ENCODE peak calls at places on chromosomes 7 and 10, in five cellular contexts. One of them, this sample, is unnamed.

GRCh38 chr7:130022115-130022514 is 29.1 kb downstream of the ZC3HC1 start:
- DNase-seq in kidney epithelial cell: no peak
- DNase-seq in upper lobe of left lung: no peak
- DNase-seq in brain microvascular endothelial cell: no peak
- DNase-seq in tibial artery: no peak
- DNase-seq in this sample: no peak

GRCh38 chr7:27424749-27425148 is 182.1 kb downstream of the EVX1 start:
- DNase-seq in kidney epithelial cell: no peak
- DNase-seq in upper lobe of left lung: no peak
- DNase-seq in brain microvascular endothelial cell: no peak
- DNase-seq in tibial artery: no peak
- DNase-seq in this sample: no peak

GRCh38 chr7:41878331-41879112 is 175.6 kb upstream of the INHBA start:
- DNase-seq in kidney epithelial cell: no peak
- DNase-seq in upper lobe of left lung: no peak
- DNase-seq in brain microvascular endothelial cell: no peak
- DNase-seq in tibial artery: no peak
- DNase-seq in this sample: no peak

GRCh38 chr10:89167915-89168314 is 39.2 kb downstream of the CH25H start:
- DNase-seq in kidney epithelial cell: no peak
- DNase-seq in upper lobe of left lung: no peak
- DNase-seq in brain microvascular endothelial cell: no peak
- DNase-seq in tibial artery: no peak
- DNase-seq in this sample: no peak

GRCh38 chr7:66576646-66577045 is 52.0 kb upstream of the KCTD7 start:
- DNase-seq in kidney epithelial cell: no peak
- DNase-seq in upper lobe of left lung: no peak
- DNase-seq in brain microvascular endothelial cell: no peak
- DNase-seq in tibial artery: no peak
- DNase-seq in this sample: no peak

GRCh38 chr10:120646738-120647427 is 189.9 kb downstream of the PLPP4 start:
- DNase-seq in kidney epithelial cell: no peak
- DNase-seq in upper lobe of left lung: no peak
- DNase-seq in brain microvascular endothelial cell: no peak
- DNase-seq in tibial artery: no peak
- DNase-seq in this sample: no peak

GRCh38 chr10:103854687-103855423 is 521 bp downstream of the SH3PXD2A start:
- DNase-seq in kidney epithelial cell: no peak
- DNase-seq in upper lobe of left lung: no peak
- DNase-seq in brain microvascular endothelial cell: no peak
- DNase-seq in tibial artery: peak; percentile 75
- DNase-seq in this sample: no peak

GRCh38 chr7:158130023-158130409 is 457.6 kb downstream of the PTPRN2 start:
- DNase-seq in kidney epithelial cell: no peak
- DNase-seq in upper lobe of left lung: no peak
- DNase-seq in brain microvascular endothelial cell: no peak
- DNase-seq in tibial artery: peak; percentile 6
- DNase-seq in this sample: no peak

GRCh38 chr7:137755846-137756685 is 90.7 kb downstream of the DGKI start:
- DNase-seq in kidney epithelial cell: peak; percentile 31
- DNase-seq in upper lobe of left lung: no peak
- DNase-seq in brain microvascular endothelial cell: no peak
- DNase-seq in tibial artery: no peak
- DNase-seq in this sample: no peak

GRCh38 chr7:37728747-37729146 is 45.2 kb downstream of the GPR141 start:
- DNase-seq in kidney epithelial cell: no peak
- DNase-seq in upper lobe of left lung: no peak
- DNase-seq in brain microvascular endothelial cell: no peak
- DNase-seq in tibial artery: no peak
- DNase-seq in this sample: no peak

GRCh38 chr7:122886357-122887081 is at the start of gene CADPS2:
- DNase-seq in kidney epithelial cell: peak; percentile 42
- DNase-seq in upper lobe of left lung: peak; percentile 91
- DNase-seq in brain microvascular endothelial cell: peak; percentile 89
- DNase-seq in tibial artery: peak; percentile 91
- DNase-seq in this sample: peak; percentile 68

GRCh38 chr7:2698581-2699288 is 10.7 kb downstream of the AMZ1 start:
- DNase-seq in kidney epithelial cell: no peak
- DNase-seq in upper lobe of left lung: no peak
- DNase-seq in brain microvascular endothelial cell: no peak
- DNase-seq in tibial artery: no peak
- DNase-seq in this sample: no peak

GRCh38 chr10:33746878-33747277 is 412.4 kb upstream of the NRP1 start:
- DNase-seq in kidney epithelial cell: no peak
- DNase-seq in upper lobe of left lung: no peak
- DNase-seq in brain microvascular endothelial cell: peak; percentile 70
- DNase-seq in tibial artery: no peak
- DNase-seq in this sample: peak; percentile 28

GRCh38 chr10:107814865-107815487 is 650.5 kb upstream of the SORCS1 start:
- DNase-seq in kidney epithelial cell: peak; percentile 34
- DNase-seq in upper lobe of left lung: peak; percentile 32
- DNase-seq in brain microvascular endothelial cell: peak; percentile 12
- DNase-seq in tibial artery: no peak
- DNase-seq in this sample: peak; percentile 22
- TF ChIP-seq CTCF in kidney epithelial cell: peak; percentile 86
- TF ChIP-seq CTCF in upper lobe of left lung: peak; percentile 52
- TF ChIP-seq CTCF in brain microvascular endothelial cell: peak; percentile 80
- TF ChIP-seq CTCF in tibial artery: no peak
- TF ChIP-seq CTCF in this sample: peak; percentile 65

GRCh38 chr7:140641532-140642191 is 1.0 kb upstream of the DENND2A start:
- DNase-seq in kidney epithelial cell: no peak
- DNase-seq in upper lobe of left lung: no peak
- DNase-seq in brain microvascular endothelial cell: no peak
- DNase-seq in tibial artery: peak; percentile 47
- DNase-seq in this sample: no peak
- H3K4me3 ChIP-seq in kidney epithelial cell: peak overlapping the region; percentile 84
- H3K4me3 ChIP-seq in upper lobe of left lung: no peak overlapping the region
- H3K4me3 ChIP-seq in brain microvascular endothelial cell: peak overlapping the region; percentile 68
- H3K4me3 ChIP-seq in tibial artery: no peak overlapping the region
- H3K4me3 ChIP-seq in this sample: peak overlapping the region; percentile 86

GRCh38 chr7:77293046-77293445 is 93.4 kb upstream of the FGL2 start:
- DNase-seq in kidney epithelial cell: no peak
- DNase-seq in upper lobe of left lung: no peak
- DNase-seq in brain microvascular endothelial cell: no peak
- DNase-seq in tibial artery: no peak
- DNase-seq in this sample: no peak
- TF ChIP-seq CTCF in kidney epithelial cell: no peak
- TF ChIP-seq CTCF in upper lobe of left lung: no peak
- TF ChIP-seq CTCF in brain microvascular endothelial cell: no peak
- TF ChIP-seq CTCF in tibial artery: no peak
- TF ChIP-seq CTCF in this sample: no peak

GRCh38 chr7:111049971-111050680 is 40.8 kb upstream of the LRRN3 start:
- DNase-seq in kidney epithelial cell: no peak
- DNase-seq in upper lobe of left lung: no peak
- DNase-seq in brain microvascular endothelial cell: no peak
- DNase-seq in tibial artery: no peak
- DNase-seq in this sample: no peak
- H3K4me3 ChIP-seq in kidney epithelial cell: no peak overlapping the region
- H3K4me3 ChIP-seq in upper lobe of left lung: no peak overlapping the region
- H3K4me3 ChIP-seq in brain microvascular endothelial cell: no peak overlapping the region
- H3K4me3 ChIP-seq in tibial artery: no peak overlapping the region
- H3K4me3 ChIP-seq in this sample: no peak overlapping the region

GRCh38 chr7:132137681-132138080 is 438.6 kb downstream of the PLXNA4 start:
- DNase-seq in kidney epithelial cell: no peak
- DNase-seq in upper lobe of left lung: no peak
- DNase-seq in brain microvascular endothelial cell: no peak
- DNase-seq in tibial artery: no peak
- DNase-seq in this sample: no peak

GRCh38 chr7:132142006-132142405 is 434.3 kb downstream of the PLXNA4 start:
- DNase-seq in kidney epithelial cell: no peak
- DNase-seq in upper lobe of left lung: no peak
- DNase-seq in brain microvascular endothelial cell: no peak
- DNase-seq in tibial artery: no peak
- DNase-seq in this sample: no peak

GRCh38 chr7:132138817-132139216 is 437.5 kb downstream of the PLXNA4 start:
- DNase-seq in kidney epithelial cell: peak; percentile 31
- DNase-seq in upper lobe of left lung: no peak
- DNase-seq in brain microvascular endothelial cell: no peak
- DNase-seq in tibial artery: no peak
- DNase-seq in this sample: no peak

GRCh38 chr7:132140341-132140740 is 435.9 kb downstream of the PLXNA4 start:
- DNase-seq in kidney epithelial cell: no peak
- DNase-seq in upper lobe of left lung: no peak
- DNase-seq in brain microvascular endothelial cell: no peak
- DNase-seq in tibial artery: no peak
- DNase-seq in this sample: no peak

DNA sequence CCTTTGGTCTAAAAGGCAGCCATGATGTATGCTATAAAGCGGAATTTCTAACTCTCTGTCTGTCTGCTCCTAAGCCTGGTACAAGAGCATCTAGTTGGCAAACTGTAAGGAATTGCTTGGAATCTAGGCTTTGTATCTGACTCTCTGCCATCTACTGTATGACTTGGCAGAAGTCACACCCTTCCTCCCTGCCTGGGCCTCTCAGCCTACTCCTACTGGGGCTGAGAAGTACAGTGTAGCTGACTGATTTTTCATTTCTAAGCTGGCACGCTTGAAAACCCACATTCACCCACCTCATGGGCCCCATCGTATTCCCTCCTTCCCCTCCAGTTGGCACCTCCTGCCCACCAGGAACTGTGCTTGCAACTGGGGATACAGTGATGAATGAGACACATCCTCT is 435.2 kb downstream of the PLXNA4 start:
- DNase-seq in kidney epithelial cell: no peak
- DNase-seq in upper lobe of left lung: no peak
- DNase-seq in brain microvascular endothelial cell: no peak
- DNase-seq in tibial artery: no peak
- DNase-seq in this sample: no peak
- TF ChIP-seq CTCF in kidney epithelial cell: no peak
- TF ChIP-seq CTCF in upper lobe of left lung: no peak
- TF ChIP-seq CTCF in brain microvascular endothelial cell: no peak
- TF ChIP-seq CTCF in tibial artery: no peak
- TF ChIP-seq CTCF in this sample: no peak

GRCh38 chr10:21497177-21497807 is 28.2 kb downstream of the SKIDA1 start:
- DNase-seq in kidney epithelial cell: peak; percentile 55
- DNase-seq in upper lobe of left lung: peak; percentile 96
- DNase-seq in brain microvascular endothelial cell: peak; percentile 48
- DNase-seq in tibial artery: peak; percentile 91
- DNase-seq in this sample: no peak
- H3K4me3 ChIP-seq in kidney epithelial cell: peak overlapping the region; percentile 75
- H3K4me3 ChIP-seq in upper lobe of left lung: peak overlapping the region; percentile 67
- H3K4me3 ChIP-seq in brain microvascular endothelial cell: peak overlapping the region; percentile 76
- H3K4me3 ChIP-seq in tibial artery: peak overlapping the region; percentile 66
- H3K4me3 ChIP-seq in this sample: peak overlapping the region; percentile 76

GRCh38 chr7:39703143-39703542 is 79.8 kb downstream of the RALA start:
- DNase-seq in kidney epithelial cell: no peak
- DNase-seq in upper lobe of left lung: no peak
- DNase-seq in brain microvascular endothelial cell: peak; percentile 32
- DNase-seq in tibial artery: no peak
- DNase-seq in this sample: no peak
- TF ChIP-seq CTCF in kidney epithelial cell: peak; percentile 8
- TF ChIP-seq CTCF in upper lobe of left lung: no peak
- TF ChIP-seq CTCF in brain microvascular endothelial cell: peak; percentile 50
- TF ChIP-seq CTCF in tibial artery: no peak
- TF ChIP-seq CTCF in this sample: no peak